ENCODE peak calls at places on chromosomes 12 and 14, in five cellular contexts. A is fibroblast of the aortic adventitia, V is foreskin fibroblast, B is ACHN, R is H4. H is an unnamed sample.

GRCh38 chr14:104118006-104118844 is 20.2 kb upstream of the KIF26A start:
- DNase-seq in A (no peak), V (no peak), B (no peak), R (no peak), H (no peak)

GRCh38 chr12:132167610-132168310 is 23.5 kb downstream of the NOC4L start:
- DNase-seq in A (no peak), V (no peak), B (no peak), R (peak), H (no peak)

GRCh38 chr12:124581299-124581698 is 13.9 kb upstream of the NCOR2 start:
- DNase-seq in A (peak), V (no peak), B (no peak), R (no peak), H (peak)

GRCh38 chr14:68929623-68930307 is 49.3 kb downstream of the ACTN1 start:
- DNase-seq in A (no peak), V (no peak), B (no peak), R (no peak), H (no peak)

GRCh38 chr12:15590180-15590826 is 198.9 kb downstream of the EPS8 start:
- DNase-seq in A (peak), V (peak), B (peak), R (peak), H (peak)

GRCh38 chr14:29805415-29806123 is 122.1 kb downstream of the PRKD1 start:
- DNase-seq in A (peak), V (peak), B (peak), R (peak), H (peak)

GRCh38 chr12:57031228-57031670 is 14.9 kb upstream of the TAC3 start:
- DNase-seq in A (no peak), V (no peak), B (peak), R (no peak), H (peak)

GRCh38 chr14:32709072-32709471 is 229.6 kb upstream of the NPAS3 start:
- DNase-seq in A (peak), V (peak), B (peak), R (peak), H (no peak)

GRCh38 chr12:77728018-77728417 is 102.7 kb upstream of the NAV3 start:
- DNase-seq in A (no peak), V (no peak), B (no peak), R (no peak), H (no peak)

GRCh38 chr12:104458645-104459555 is 2.2 kb downstream of the CHST11 start:
- DNase-seq in A (peak), V (no peak), B (no peak), R (no peak), H (no peak)

GRCh38 chr14:64515053-64515452 is 10.5 kb downstream of the ZBTB1 start:
- DNase-seq in A (no peak), V (no peak), B (no peak), R (no peak), H (no peak)

GRCh38 chr12:116484807-116485206 is 74.4 kb upstream of the MAP1LC3B2 start:
- DNase-seq in A (no peak), V (peak), B (no peak), R (no peak), H (no peak)

GRCh38 chr14:54322668-54323380 is 74.0 kb upstream of the CDKN3 start:
- DNase-seq in A (no peak), V (no peak), B (no peak), R (no peak), H (no peak)

GRCh38 chr14:85257287-85257686 is 272.7 kb upstream of the FLRT2 start:
- DNase-seq in A (no peak), V (no peak), B (no peak), R (no peak), H (no peak)

GRCh38 chr14:93759781-93760307 is 28.4 kb downstream of the PRIMA1 start:
- DNase-seq in A (no peak), V (no peak), B (no peak), R (no peak), H (no peak)

GRCh38 chr14:89521988-89522387 is 105.0 kb upstream of the FOXN3 start:
- DNase-seq in A (no peak), V (no peak), B (no peak), R (no peak), H (no peak)

GRCh38 chr14:89681086-89682018 is 264.3 kb upstream of the FOXN3 start:
- DNase-seq in A (no peak), V (no peak), B (no peak), R (no peak), H (no peak)

GRCh38 chr12:107369679-107370078 is 276.3 kb upstream of the CRY1 start:
- DNase-seq in A (no peak), V (no peak), B (no peak), R (no peak), H (no peak)

GRCh38 chr12:2339022-2339431 is 286.2 kb downstream of the CACNA1C start:
- DNase-seq in A (peak), V (peak), B (peak), R (peak), H (no peak)

H was measured in LoVo.